ENCODE peak calls at places on chromosomes 12 and 14, in seven cellular contexts. S, E, L, P, J, A and G are unnamed samples.

GRCh38 chr12:46299846-46300245 is 31.0 kb upstream of the SLC38A1 start:
- DNase-seq in L (no peak), S (no peak), J (no peak), P (no peak), A (no peak), E (no peak), G (no peak)

GRCh38 chr12:79983969-79984629 is 49.2 kb upstream of the PPP1R12A start:
- DNase-seq in A (peak; percentile 6), J (no peak), L (no peak), P (no peak), E (no peak), S (peak; percentile 89), G (no peak)

GRCh38 chr12:52074006-52074405 is 4.2 kb downstream of the ATG101 start:
- DNase-seq in E (no peak), L (no peak), P (no peak), A (no peak), S (no peak), J (peak; percentile 69), G (no peak)

GRCh38 chr12:119115296-119115905 is 63.3 kb upstream of the HSPB8 start:
- DNase-seq in L (peak; percentile 64), J (no peak), E (no peak), P (peak; percentile 2), S (peak; percentile 18), A (peak; percentile 64), G (peak; percentile 74)

GRCh38 chr12:53049582-53050318 is at the start of gene TNS2:
- DNase-seq in P (no peak), E (no peak), S (peak; percentile 57), L (peak; percentile 81), J (peak; percentile 95), A (no peak), G (peak; percentile 87)

GRCh38 chr12:104669851-104670337 is 213.1 kb downstream of the CHST11 start:
- DNase-seq in S (peak; percentile 66), L (no peak), A (peak; percentile 52), J (peak; percentile 86), E (no peak), P (no peak), G (no peak)

GRCh38 chr14:25267186-25267585 is 217.2 kb upstream of the STXBP6 start:
- DNase-seq in A (no peak), J (no peak), P (no peak), E (no peak), L (no peak), S (no peak), G (no peak)

GRCh38 chr14:30681752-30682355 is 59.7 kb downstream of the SCFD1 start:
- DNase-seq in L (no peak), S (no peak), E (no peak), J (no peak), A (no peak), P (no peak), G (peak; percentile 16)

GRCh38 chr12:132462778-132463177 is 27.2 kb upstream of the FBRSL1 start:
- DNase-seq in J (no peak), A (no peak), S (no peak), P (no peak), E (no peak), L (no peak), G (no peak)

GRCh38 chr12:122980192-122981035 is at the start of gene ARL6IP4:
- DNase-seq in A (no peak), P (peak; percentile 67), L (peak; percentile 68), S (peak; percentile 64), E (peak; percentile 70), J (peak; percentile 88), G (peak; percentile 93)

GRCh38 chr12:114625294-114625851 is 58.6 kb downstream of the TBX3 start:
- DNase-seq in J (no peak), P (no peak), A (peak; percentile 18), L (peak; percentile 71), E (peak; percentile 10), S (peak; percentile 67), G (peak; percentile 58)